ENCODE peak calls at places on chromosomes 12 and 14, in eight cellular contexts. One of them, this sample, is unnamed.

GRCh38 chr12:45290218-45290609 is 74.3 kb downstream of the ANO6 start:
- DNase-seq in cardiac fibroblast: peak
- DNase-seq in uterus: no peak
- DNase-seq in GM06990: no peak
- DNase-seq in mammary epithelial cell: peak
- DNase-seq in adrenal gland: no peak
- DNase-seq in endodermal cell: no peak
- DNase-seq in hepatocyte: no peak
- DNase-seq in this sample: peak

GRCh38 chr14:20706657-20707355 is 18.2 kb downstream of the ANG start:
- DNase-seq in cardiac fibroblast: no peak
- DNase-seq in uterus: no peak
- DNase-seq in GM06990: no peak
- DNase-seq in mammary epithelial cell: no peak
- DNase-seq in adrenal gland: no peak
- DNase-seq in endodermal cell: no peak
- DNase-seq in hepatocyte: no peak
- DNase-seq in this sample: no peak

GRCh38 chr14:44941591-44941990 is 20.2 kb downstream of the KLHL28 start:
- DNase-seq in cardiac fibroblast: no peak
- DNase-seq in uterus: no peak
- DNase-seq in GM06990: no peak
- DNase-seq in mammary epithelial cell: no peak
- DNase-seq in adrenal gland: no peak
- DNase-seq in endodermal cell: no peak
- DNase-seq in hepatocyte: no peak
- DNase-seq in this sample: no peak

GRCh38 chr14:75542585-75543091 is 20.4 kb downstream of the BATF start:
- DNase-seq in cardiac fibroblast: peak
- DNase-seq in uterus: no peak
- DNase-seq in GM06990: peak
- DNase-seq in mammary epithelial cell: no peak
- DNase-seq in adrenal gland: peak
- DNase-seq in endodermal cell: no peak
- DNase-seq in hepatocyte: peak
- DNase-seq in this sample: no peak

GRCh38 chr12:116673713-116674112 is 64.2 kb downstream of the SPRING1 start:
- DNase-seq in cardiac fibroblast: peak
- DNase-seq in uterus: no peak
- DNase-seq in GM06990: no peak
- DNase-seq in mammary epithelial cell: no peak
- DNase-seq in adrenal gland: no peak
- DNase-seq in endodermal cell: peak
- DNase-seq in hepatocyte: no peak
- DNase-seq in this sample: no peak

GRCh38 chr12:10940389-10940788 is 1.3 kb upstream of the TAS2R14 start:
- DNase-seq in cardiac fibroblast: peak
- DNase-seq in uterus: no peak
- DNase-seq in GM06990: no peak
- DNase-seq in mammary epithelial cell: peak
- DNase-seq in adrenal gland: no peak
- DNase-seq in endodermal cell: no peak
- DNase-seq in hepatocyte: no peak
- DNase-seq in this sample: peak

GRCh38 chr12:6333566-6333965 is 8.3 kb downstream of the TNFRSF1A start:
- DNase-seq in cardiac fibroblast: peak
- DNase-seq in uterus: no peak
- DNase-seq in GM06990: no peak
- DNase-seq in mammary epithelial cell: peak
- DNase-seq in adrenal gland: no peak
- DNase-seq in endodermal cell: no peak
- DNase-seq in hepatocyte: no peak
- DNase-seq in this sample: peak

GRCh38 chr12:51368640-51369517 is 22.3 kb downstream of the GALNT6 start:
- DNase-seq in cardiac fibroblast: peak
- DNase-seq in uterus: no peak
- DNase-seq in GM06990: peak
- DNase-seq in mammary epithelial cell: peak
- DNase-seq in adrenal gland: no peak
- DNase-seq in endodermal cell: peak
- DNase-seq in hepatocyte: no peak
- DNase-seq in this sample: no peak

GRCh38 chr12:40390980-40391379 is 166.2 kb downstream of the LRRK2 start:
- DNase-seq in cardiac fibroblast: no peak
- DNase-seq in uterus: no peak
- DNase-seq in GM06990: no peak
- DNase-seq in mammary epithelial cell: no peak
- DNase-seq in adrenal gland: no peak
- DNase-seq in endodermal cell: no peak
- DNase-seq in hepatocyte: no peak
- DNase-seq in this sample: no peak

GRCh38 chr14:34682787-34683321 is 31.5 kb downstream of the CFL2 start:
- DNase-seq in cardiac fibroblast: no peak
- DNase-seq in uterus: no peak
- DNase-seq in GM06990: peak
- DNase-seq in mammary epithelial cell: no peak
- DNase-seq in adrenal gland: no peak
- DNase-seq in endodermal cell: no peak
- DNase-seq in hepatocyte: no peak
- DNase-seq in this sample: no peak

GRCh38 chr12:13559318-13559978 is 362.9 kb downstream of the EMP1 start:
- DNase-seq in cardiac fibroblast: no peak
- DNase-seq in uterus: no peak
- DNase-seq in GM06990: no peak
- DNase-seq in mammary epithelial cell: peak
- DNase-seq in adrenal gland: no peak
- DNase-seq in endodermal cell: no peak
- DNase-seq in hepatocyte: no peak
- DNase-seq in this sample: no peak

GRCh38 chr14:69948311-69948710 is 69.1 kb downstream of the SMOC1 start:
- DNase-seq in cardiac fibroblast: no peak
- DNase-seq in uterus: no peak
- DNase-seq in GM06990: no peak
- DNase-seq in mammary epithelial cell: no peak
- DNase-seq in adrenal gland: no peak
- DNase-seq in endodermal cell: no peak
- DNase-seq in hepatocyte: no peak
- DNase-seq in this sample: no peak

GRCh38 chr14:30681752-30682355 is 59.7 kb downstream of the SCFD1 start:
- DNase-seq in cardiac fibroblast: peak
- DNase-seq in uterus: no peak
- DNase-seq in GM06990: no peak
- DNase-seq in mammary epithelial cell: no peak
- DNase-seq in adrenal gland: no peak
- DNase-seq in endodermal cell: no peak
- DNase-seq in hepatocyte: peak
- DNase-seq in this sample: no peak

GRCh38 chr12:109151457-109151856 is 35.1 kb downstream of the ACACB start:
- DNase-seq in cardiac fibroblast: no peak
- DNase-seq in uterus: no peak
- DNase-seq in GM06990: no peak
- DNase-seq in mammary epithelial cell: no peak
- DNase-seq in adrenal gland: peak
- DNase-seq in endodermal cell: no peak
- DNase-seq in hepatocyte: no peak
- DNase-seq in this sample: no peak

GRCh38 chr12:5487076-5487475 is 55.2 kb downstream of the NTF3 start:
- DNase-seq in cardiac fibroblast: no peak
- DNase-seq in uterus: no peak
- DNase-seq in GM06990: no peak
- DNase-seq in mammary epithelial cell: no peak
- DNase-seq in adrenal gland: no peak
- DNase-seq in endodermal cell: no peak
- DNase-seq in hepatocyte: no peak
- DNase-seq in this sample: no peak

GRCh38 chr14:96639550-96639949 is 137.4 kb downstream of the PAPOLA start:
- DNase-seq in cardiac fibroblast: no peak
- DNase-seq in uterus: peak
- DNase-seq in GM06990: no peak
- DNase-seq in mammary epithelial cell: no peak
- DNase-seq in adrenal gland: no peak
- DNase-seq in endodermal cell: no peak
- DNase-seq in hepatocyte: peak
- DNase-seq in this sample: no peak

GRCh38 chr12:100391856-100392255 is 35.0 kb downstream of the SLC17A8 start:
- DNase-seq in cardiac fibroblast: peak
- DNase-seq in uterus: no peak
- DNase-seq in GM06990: no peak
- DNase-seq in mammary epithelial cell: no peak
- DNase-seq in adrenal gland: peak
- DNase-seq in endodermal cell: no peak
- DNase-seq in hepatocyte: peak
- DNase-seq in this sample: no peak

GRCh38 chr12:54958048-54958658 is 26.4 kb downstream of the TESPA1 start:
- DNase-seq in cardiac fibroblast: peak
- DNase-seq in uterus: no peak
- DNase-seq in GM06990: no peak
- DNase-seq in mammary epithelial cell: peak
- DNase-seq in adrenal gland: peak
- DNase-seq in endodermal cell: peak
- DNase-seq in hepatocyte: peak
- DNase-seq in this sample: peak

GRCh38 chr14:35122696-35123387 is 490 bp downstream of the PRORP start:
- DNase-seq in cardiac fibroblast: peak
- DNase-seq in uterus: no peak
- DNase-seq in GM06990: no peak
- DNase-seq in mammary epithelial cell: peak
- DNase-seq in adrenal gland: peak
- DNase-seq in endodermal cell: peak
- DNase-seq in hepatocyte: peak
- DNase-seq in this sample: no peak

GRCh38 chr14:93103392-93104080 is 12.2 kb downstream of the ITPK1 start:
- DNase-seq in cardiac fibroblast: no peak
- DNase-seq in uterus: no peak
- DNase-seq in GM06990: peak
- DNase-seq in mammary epithelial cell: peak
- DNase-seq in adrenal gland: no peak
- DNase-seq in endodermal cell: no peak
- DNase-seq in hepatocyte: no peak
- DNase-seq in this sample: no peak

GRCh38 chr14:96410119-96410518 is 18.2 kb downstream of the AK7 start:
- DNase-seq in cardiac fibroblast: no peak
- DNase-seq in uterus: no peak
- DNase-seq in GM06990: no peak
- DNase-seq in mammary epithelial cell: no peak
- DNase-seq in adrenal gland: no peak
- DNase-seq in endodermal cell: no peak
- DNase-seq in hepatocyte: no peak
- DNase-seq in this sample: no peak

GRCh38 chr14:68794856-68795601 is 2.2 kb upstream of the ZFP36L1 start:
- DNase-seq in cardiac fibroblast: peak
- DNase-seq in uterus: no peak
- DNase-seq in GM06990: peak
- DNase-seq in mammary epithelial cell: peak
- DNase-seq in adrenal gland: peak
- DNase-seq in endodermal cell: peak
- DNase-seq in hepatocyte: peak
- DNase-seq in this sample: peak

GRCh38 chr12:57993030-57993429 is 51.7 kb downstream of the ATP23 start:
- DNase-seq in cardiac fibroblast: peak
- DNase-seq in uterus: no peak
- DNase-seq in GM06990: no peak
- DNase-seq in mammary epithelial cell: no peak
- DNase-seq in adrenal gland: no peak
- DNase-seq in endodermal cell: no peak
- DNase-seq in hepatocyte: no peak
- DNase-seq in this sample: no peak
- TF ChIP-seq CTCF in cardiac fibroblast: peak
- TF ChIP-seq CTCF in uterus: no peak
- TF ChIP-seq CTCF in GM06990: no peak
- TF ChIP-seq CTCF in mammary epithelial cell: no peak
- TF ChIP-seq CTCF in adrenal gland: no peak
- TF ChIP-seq CTCF in endodermal cell: peak
- TF ChIP-seq CTCF in hepatocyte: peak
- TF ChIP-seq CTCF in this sample: peak

GRCh38 chr14:104676694-104677505 is 12.5 kb upstream of the INF2 start:
- DNase-seq in cardiac fibroblast: no peak
- DNase-seq in uterus: no peak
- DNase-seq in GM06990: peak
- DNase-seq in mammary epithelial cell: no peak
- DNase-seq in adrenal gland: no peak
- DNase-seq in endodermal cell: peak
- DNase-seq in hepatocyte: peak
- DNase-seq in this sample: no peak
- H3K4me3 ChIP-seq in cardiac fibroblast: peak
- H3K4me3 ChIP-seq in uterus: peak
- H3K4me3 ChIP-seq in GM06990: peak
- H3K4me3 ChIP-seq in mammary epithelial cell: no peak
- H3K4me3 ChIP-seq in adrenal gland: peak
- H3K4me3 ChIP-seq in endodermal cell: peak
- H3K4me3 ChIP-seq in hepatocyte: peak
- H3K4me3 ChIP-seq in this sample: peak

DNA sequence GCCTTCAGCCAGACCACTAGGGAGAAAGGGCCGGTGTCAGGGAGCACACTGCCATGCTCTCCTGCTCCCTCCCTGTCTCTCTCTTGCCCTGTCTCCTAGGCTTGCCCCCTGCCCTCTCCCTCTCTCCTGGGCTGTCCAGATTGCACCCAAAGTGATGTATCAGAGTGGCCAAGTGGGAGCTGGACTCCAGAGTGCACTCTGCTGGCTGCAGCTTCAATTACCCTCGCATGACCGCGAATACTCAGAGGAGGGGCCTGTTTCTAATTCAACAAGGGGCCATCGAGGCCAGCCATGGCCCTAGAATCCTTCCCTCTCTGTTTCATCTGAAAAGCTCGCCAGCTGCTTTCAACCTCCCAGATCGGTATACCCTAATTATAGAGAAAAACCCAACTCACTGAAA is 206.4 kb upstream of the FKBP4 start:
- DNase-seq in cardiac fibroblast: no peak
- DNase-seq in uterus: no peak
- DNase-seq in GM06990: no peak
- DNase-seq in mammary epithelial cell: no peak
- DNase-seq in adrenal gland: no peak
- DNase-seq in endodermal cell: peak
- DNase-seq in hepatocyte: no peak
- DNase-seq in this sample: no peak
- TF ChIP-seq CTCF in cardiac fibroblast: no peak
- TF ChIP-seq CTCF in uterus: no peak
- TF ChIP-seq CTCF in GM06990: no peak
- TF ChIP-seq CTCF in mammary epithelial cell: no peak
- TF ChIP-seq CTCF in adrenal gland: no peak
- TF ChIP-seq CTCF in endodermal cell: peak
- TF ChIP-seq CTCF in hepatocyte: no peak
- TF ChIP-seq CTCF in this sample: no peak

DNA sequence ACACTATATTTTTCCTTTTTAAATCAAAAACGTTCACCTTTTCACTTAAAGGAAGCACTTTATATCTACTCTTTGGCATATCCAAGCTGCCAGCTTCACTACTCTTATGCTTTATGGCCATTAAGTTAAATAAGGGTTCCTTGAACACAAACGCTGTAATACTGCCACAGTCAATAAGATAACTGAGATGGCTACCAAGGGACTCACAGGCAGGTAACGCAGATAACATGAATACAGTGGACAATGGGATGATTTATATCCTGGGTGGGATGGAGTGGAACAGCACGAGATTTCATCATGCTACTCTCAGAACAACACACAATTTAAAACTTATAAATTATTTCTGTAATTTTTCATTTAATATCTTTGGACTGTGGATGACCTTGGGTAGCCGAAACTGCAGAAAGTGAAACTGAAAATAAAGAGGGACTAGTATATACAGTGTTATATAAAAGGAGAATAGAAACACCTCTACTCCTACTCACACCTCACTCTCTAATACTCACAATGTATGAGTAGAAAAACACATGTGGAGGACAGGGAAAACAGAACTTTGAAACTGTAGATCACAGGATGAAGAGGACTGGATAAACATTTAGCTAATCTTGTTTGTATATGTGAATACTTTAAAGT is 367.3 kb downstream of the C12orf50 start:
- DNase-seq in cardiac fibroblast: no peak
- DNase-seq in uterus: no peak
- DNase-seq in GM06990: no peak
- DNase-seq in mammary epithelial cell: no peak
- DNase-seq in adrenal gland: no peak
- DNase-seq in endodermal cell: no peak
- DNase-seq in hepatocyte: no peak
- DNase-seq in this sample: no peak
- H3K4me3 ChIP-seq in cardiac fibroblast: peak
- H3K4me3 ChIP-seq in uterus: peak
- H3K4me3 ChIP-seq in GM06990: no peak
- H3K4me3 ChIP-seq in mammary epithelial cell: no peak
- H3K4me3 ChIP-seq in adrenal gland: peak
- H3K4me3 ChIP-seq in endodermal cell: no peak
- H3K4me3 ChIP-seq in hepatocyte: no peak
- H3K4me3 ChIP-seq in this sample: no peak

This sample was measured in AG04449.